ENCODE peak calls at places on chromosomes 1 and 21, in five cellular contexts. Y is right atrium auricular region, D is PC-9, C is stomach, S is fibroblast of the aortic adventitia. N is an unnamed sample.

GRCh38 chr1:76864383-76864782 is 2.9 kb upstream of the ST6GALNAC5 start:
- DNase-seq in Y (no peak), D (no peak), C (no peak), S (no peak), N (no peak)

GRCh38 chr21:45256912-45257672 is 30.6 kb downstream of the POFUT2 start:
- DNase-seq in Y (no peak), D (no peak), C (no peak), S (no peak), N (no peak)

GRCh38 chr1:65615859-65616258 is 176.8 kb upstream of the PDE4B start:
- DNase-seq in Y (no peak), D (no peak), C (no peak), S (no peak), N (no peak)

GRCh38 chr1:51310871-51311613 is 19.3 kb downstream of the TTC39A start:
- DNase-seq in Y (no peak), D (no peak), C (no peak), S (no peak), N (no peak)

GRCh38 chr1:109299087-109299983 is 7.5 kb downstream of the MYBPHL start:
- DNase-seq in Y (peak), D (peak), C (no peak), S (peak), N (no peak)

GRCh38 chr1:44316231-44316759 is 38.8 kb downstream of the ERI3 start:
- DNase-seq in Y (no peak), D (no peak), C (no peak), S (peak), N (no peak)

GRCh38 chr1:43493661-43494450 is 36.8 kb upstream of the PTPRF start:
- DNase-seq in Y (no peak), D (no peak), C (no peak), S (peak), N (no peak)

GRCh38 chr1:1402081-1402900 is 3.2 kb upstream of the CCNL2 start:
- DNase-seq in Y (no peak), D (peak), C (no peak), S (peak), N (no peak)

GRCh38 chr21:43332872-43333300 is 94.0 kb downstream of the SIK1 start:
- DNase-seq in Y (no peak), D (no peak), C (no peak), S (no peak), N (no peak)

GRCh38 chr1:36771678-36772284 is 262.5 kb downstream of the GRIK3 start:
- DNase-seq in Y (no peak), D (no peak), C (no peak), S (no peak), N (no peak)

GRCh38 chr1:98921817-98922216 is 82.8 kb downstream of the PLPPR5 start:
- DNase-seq in Y (no peak), D (peak), C (no peak), S (no peak), N (no peak)

GRCh38 chr1:151830055-151830454 is 1.5 kb downstream of the RORC start:
- DNase-seq in Y (no peak), D (no peak), C (no peak), S (no peak), N (no peak)

GRCh38 chr1:213231795-213232231 is 180.8 kb downstream of the RPS6KC1 start:
- DNase-seq in Y (no peak), D (no peak), C (no peak), S (no peak), N (no peak)

GRCh38 chr1:41927118-41927517 is 8.4 kb upstream of the HIVEP3 start:
- DNase-seq in Y (no peak), D (no peak), C (peak), S (no peak), N (no peak)

GRCh38 chr21:44695641-44696040 is 1.3 kb upstream of the KRTAP10-12 start:
- DNase-seq in Y (peak), D (no peak), C (no peak), S (no peak), N (peak)

GRCh38 chr1:156124557-156125483 is 10.3 kb downstream of the LMNA start:
- DNase-seq in Y (no peak), D (peak), C (no peak), S (peak), N (no peak)

GRCh38 chr1:171357179-171357578 is 43.2 kb downstream of the FMO4 start:
- DNase-seq in Y (no peak), D (no peak), C (no peak), S (no peak), N (no peak)

GRCh38 chr1:11598461-11598860 is 55.8 kb downstream of the FBXO2 start:
- DNase-seq in Y (no peak), D (no peak), C (no peak), S (peak), N (no peak)

GRCh38 chr1:152003846-152004442 is 10.3 kb upstream of the S100A10 start:
- DNase-seq in Y (no peak), D (no peak), C (no peak), S (no peak), N (no peak)

GRCh38 chr1:220748091-220748934 is at the start of gene MTARC2:
- DNase-seq in Y (peak), D (peak), C (peak), S (peak), N (peak)

GRCh38 chr1:235990376-235990795 is 74.5 kb downstream of the NID1 start:
- DNase-seq in Y (no peak), D (no peak), C (no peak), S (peak), N (no peak)

GRCh38 chr1:35644204-35644603 is 2.9 kb upstream of the PSMB2 start:
- DNase-seq in Y (no peak), D (no peak), C (no peak), S (no peak), N (no peak)

GRCh38 chr1:53548031-53548491 is 88.9 kb downstream of the DMRTB1 start:
- DNase-seq in Y (no peak), D (no peak), C (no peak), S (no peak), N (no peak)

GRCh38 chr1:242243472-242243871 is 244.6 kb upstream of the MAP1LC3C start:
- DNase-seq in Y (no peak), D (no peak), C (no peak), S (no peak), N (peak)

GRCh38 chr21:41927727-41928409 is 25.9 kb downstream of the C2CD2 start:
- DNase-seq in Y (no peak), D (no peak), C (no peak), S (no peak), N (no peak)

GRCh38 chr1:44547361-44547760 is 126.9 kb downstream of the TMEM53 start:
- DNase-seq in Y (no peak), D (no peak), C (no peak), S (no peak), N (no peak)

GRCh38 chr1:44460107-44460885 is 55.2 kb downstream of the RNF220 start:
- DNase-seq in Y (no peak), D (no peak), C (no peak), S (no peak), N (no peak)

GRCh38 chr1:19730793-19731192 is 66.1 kb downstream of the HTR6 start:
- DNase-seq in Y (no peak), D (no peak), C (no peak), S (no peak), N (no peak)

GRCh38 chr1:209356909-209357498 is 226.5 kb upstream of the CAMK1G start:
- DNase-seq in Y (no peak), D (no peak), C (no peak), S (no peak), N (no peak)

GRCh38 chr1:199204231-199204630 is 565.4 kb downstream of the PTPRC start:
- DNase-seq in Y (no peak), D (no peak), C (no peak), S (no peak), N (no peak)

GRCh38 chr1:108051625-108052382 is 86.8 kb upstream of the VAV3 start:
- DNase-seq in Y (no peak), D (no peak), C (peak), S (no peak), N (no peak)

DNA sequence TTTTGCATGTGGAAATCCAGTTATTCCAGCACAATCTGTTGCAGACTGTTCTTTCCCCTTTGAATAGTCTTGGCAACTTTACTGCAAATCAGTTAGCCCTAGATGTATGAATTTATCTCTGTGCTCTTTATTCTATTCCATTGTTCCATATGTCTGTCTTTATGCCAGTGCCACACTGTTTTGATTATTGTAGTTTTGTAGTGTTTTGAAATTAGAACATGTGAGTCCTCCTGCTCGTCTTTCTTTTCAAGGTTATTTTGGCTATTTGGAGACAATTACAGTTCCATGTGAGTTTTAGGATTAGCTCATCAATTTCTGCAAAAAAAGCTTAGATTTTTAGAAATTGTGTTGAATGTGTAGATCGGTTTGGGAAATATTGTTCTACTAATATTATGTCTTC is 26.6 kb downstream of the WNT3A start:
- DNase-seq in Y (no peak), D (no peak), C (no peak), S (no peak), N (no peak)
- TF ChIP-seq CTCF in Y (no peak), D (no peak), C (no peak), S (no peak), N (no peak)

DNA sequence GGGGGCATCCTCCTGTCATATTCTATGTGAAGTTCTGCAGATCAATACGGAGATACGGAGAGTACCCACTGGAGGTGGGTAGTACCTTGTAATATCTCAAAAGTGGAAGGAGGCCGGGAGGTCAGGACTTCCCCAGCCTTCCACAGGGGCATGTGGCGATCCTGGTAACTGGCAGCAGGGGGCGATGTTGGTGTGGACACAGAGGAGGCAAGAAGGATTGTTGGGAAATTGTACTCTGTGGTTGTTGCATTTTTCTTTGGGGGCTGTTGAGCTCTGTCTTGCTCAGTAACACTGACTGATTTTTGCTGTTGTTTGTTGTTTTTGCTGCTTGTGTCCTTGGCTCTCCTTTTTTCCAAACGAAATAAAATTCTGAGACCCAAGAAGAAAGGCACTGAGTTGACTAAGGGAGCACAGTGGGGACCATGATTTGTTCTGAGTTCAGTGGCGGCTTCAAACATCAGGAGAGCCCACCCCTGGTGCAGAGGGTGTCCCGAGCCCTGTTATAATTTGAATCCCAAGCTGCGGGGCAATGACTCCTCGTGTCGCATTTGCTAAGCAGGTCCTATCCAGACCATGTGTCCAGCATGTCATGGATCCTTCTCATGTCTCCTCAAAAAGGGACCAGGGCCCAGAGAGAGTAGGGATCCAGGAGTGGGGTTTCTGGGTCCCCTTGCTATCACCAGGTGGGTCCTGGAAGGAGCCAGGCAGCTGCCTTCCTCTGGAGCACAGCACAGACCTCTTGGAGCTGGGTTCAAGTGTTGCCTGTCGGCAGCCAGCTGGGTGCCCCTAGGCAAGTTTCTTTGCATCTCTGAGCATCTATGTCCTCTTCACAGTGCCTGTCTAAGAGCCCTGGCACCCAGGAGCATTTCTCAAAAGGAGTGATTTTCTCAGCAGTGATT is 22.8 kb downstream of the LHX4 start:
- DNase-seq in Y (peak), D (peak), C (peak), S (peak), N (peak)
- TF ChIP-seq CTCF in Y (peak), D (peak), C (peak), S (peak), N (peak)

GRCh38 chr1:25615172-25615541 is 1.4 kb upstream of the MAN1C1 start:
- DNase-seq in Y (no peak), D (peak), C (no peak), S (no peak), N (no peak)

GRCh38 chr1:25617626-25618432 is 1.2 kb downstream of the MAN1C1 start:
- DNase-seq in Y (no peak), D (no peak), C (no peak), S (no peak), N (no peak)

GRCh38 chr1:25615563-25616079 is 970 bp upstream of the MAN1C1 start:
- DNase-seq in Y (no peak), D (no peak), C (no peak), S (no peak), N (no peak)

GRCh38 chr1:25616932-25617625 is 488 bp downstream of the MAN1C1 start:
- DNase-seq in Y (no peak), D (no peak), C (no peak), S (no peak), N (no peak)

GRCh38 chr1:25616080-25616931 is at the start of gene MAN1C1:
- DNase-seq in Y (peak), D (peak), C (peak), S (peak), N (peak)
- TF ChIP-seq CTCF in Y (peak), D (peak), C (peak), S (peak), N (peak)

GRCh38 chr1:92298213-92298572 is 594 bp downstream of the GLMN start:
- DNase-seq in Y (no peak), D (no peak), C (no peak), S (peak), N (no peak)
- TF ChIP-seq CTCF in Y (no peak), D (no peak), C (no peak), S (peak), N (no peak)

GRCh38 chr1:180235077-180235501 is 5.0 kb downstream of the LHX4 start:
- DNase-seq in Y (no peak), D (no peak), C (no peak), S (no peak), N (no peak)

GRCh38 chr1:180232521-180233043 is 2.5 kb downstream of the LHX4 start:
- DNase-seq in Y (no peak), D (no peak), C (no peak), S (no peak), N (no peak)

GRCh38 chr1:180233191-180234011 is 3.3 kb downstream of the LHX4 start:
- DNase-seq in Y (no peak), D (no peak), C (no peak), S (no peak), N (no peak)

GRCh38 chr1:180235502-180236239 is 5.6 kb downstream of the LHX4 start:
- DNase-seq in Y (no peak), D (no peak), C (no peak), S (no peak), N (no peak)

GRCh38 chr1:180234369-180235076 is 4.5 kb downstream of the LHX4 start:
- DNase-seq in Y (no peak), D (no peak), C (no peak), S (no peak), N (no peak)
- TF ChIP-seq CTCF in Y (no peak), D (no peak), C (no peak), S (no peak), N (no peak)

DNA sequence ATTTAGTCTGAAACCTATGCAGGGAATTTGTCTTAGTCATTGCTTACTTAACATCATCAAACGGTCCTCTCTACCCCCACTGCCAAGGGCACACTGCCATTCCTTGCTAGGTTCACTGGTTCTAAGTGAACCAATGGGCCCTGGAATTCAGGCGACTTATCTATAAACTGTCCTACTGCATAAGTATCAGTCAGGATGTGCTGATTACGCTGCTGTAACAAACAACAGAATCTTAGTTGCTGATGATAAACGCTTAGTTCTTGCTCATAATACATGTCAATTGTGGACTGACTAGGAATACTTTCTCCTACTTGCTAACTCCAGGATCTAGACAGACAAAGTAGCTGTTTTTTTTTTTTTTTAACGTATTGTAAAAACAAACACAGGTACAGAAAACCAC is 136.1 kb downstream of the PRDM2 start:
- DNase-seq in Y (no peak), D (no peak), C (no peak), S (no peak), N (no peak)
- TF ChIP-seq CTCF in Y (no peak), D (no peak), C (no peak), S (no peak), N (no peak)

GRCh38 chr1:55071477-55071876 is 32.1 kb downstream of the PCSK9 start:
- DNase-seq in Y (no peak), D (no peak), C (no peak), S (peak), N (no peak)
- TF ChIP-seq CTCF in Y (peak), D (peak), C (no peak), S (peak), N (peak)

DNA sequence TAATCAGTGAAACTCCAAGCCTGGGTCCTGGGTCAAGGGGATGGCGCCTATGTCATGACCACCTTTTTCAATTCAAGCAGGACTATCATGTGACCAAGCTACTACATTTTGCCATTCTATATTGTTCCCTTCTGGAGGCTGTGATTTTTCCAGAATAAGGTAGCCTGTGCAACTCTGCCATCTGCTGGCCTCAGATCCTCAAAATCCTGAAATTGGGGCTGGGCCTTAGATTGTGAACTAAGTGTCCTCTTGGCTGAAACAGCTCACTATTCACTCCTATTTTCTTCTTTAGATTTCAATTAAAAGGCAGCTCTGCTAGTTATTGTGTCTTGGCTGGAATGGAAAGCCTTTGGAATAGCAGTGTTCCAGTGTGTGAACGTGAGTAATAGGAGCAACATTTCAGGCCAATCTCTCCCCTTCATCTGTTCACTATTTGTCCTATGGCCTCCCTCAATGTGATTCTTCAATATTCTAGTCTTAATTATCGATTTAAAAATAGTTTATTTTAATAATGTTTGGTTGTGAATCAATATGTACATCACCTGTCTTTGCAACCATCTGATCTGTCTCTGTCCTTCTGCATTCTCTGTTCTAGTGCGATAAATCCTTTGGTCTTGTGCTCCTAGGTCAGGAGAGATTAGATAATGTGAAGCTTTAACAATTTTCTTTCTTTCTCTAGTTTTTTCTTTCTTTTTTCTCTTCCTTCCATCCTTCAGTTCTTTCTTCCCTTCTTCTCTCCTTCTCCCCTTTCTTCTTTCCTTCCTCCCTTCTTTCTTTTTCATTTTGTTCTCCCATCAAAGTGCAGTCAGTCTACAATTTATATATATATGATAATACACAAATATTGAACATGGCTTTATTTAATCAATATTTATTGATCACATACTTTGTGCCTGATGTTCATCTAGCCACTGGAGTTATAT is 69.8 kb downstream of the CR1 start:
- DNase-seq in Y (no peak), D (no peak), C (no peak), S (peak), N (no peak)
- TF ChIP-seq CTCF in Y (peak), D (peak), C (no peak), S (peak), N (peak)